ENCODE peak calls at places on chromosomes 2 and 18, in four cellular contexts. One of them, this sample, is unnamed.

GRCh38 chr2:105329561-105330495 is at the start of gene TGFBRAP1:
- DNase-seq in nephron progenitor cell: peak
- DNase-seq in foreskin fibroblast: peak
- DNase-seq in progenitor cell of endocrine pancreas: peak
- DNase-seq in this sample: peak

GRCh38 chr2:142542431-142542910 is 335.0 kb upstream of the KYNU start:
- DNase-seq in nephron progenitor cell: no peak
- DNase-seq in foreskin fibroblast: no peak
- DNase-seq in progenitor cell of endocrine pancreas: no peak
- DNase-seq in this sample: no peak

GRCh38 chr2:32456808-32457207 is 100.0 kb downstream of the BIRC6 start:
- DNase-seq in nephron progenitor cell: no peak
- DNase-seq in progenitor cell of endocrine pancreas: no peak
- DNase-seq in foreskin fibroblast: no peak
- DNase-seq in this sample: no peak

GRCh38 chr18:71252351-71252862 is 963.6 kb downstream of the SOCS6 start:
- DNase-seq in nephron progenitor cell: no peak
- DNase-seq in progenitor cell of endocrine pancreas: no peak
- DNase-seq in foreskin fibroblast: no peak
- DNase-seq in this sample: no peak

GRCh38 chr2:17270894-17271293 is 247.3 kb downstream of the RAD51AP2 start:
- DNase-seq in nephron progenitor cell: no peak
- DNase-seq in progenitor cell of endocrine pancreas: no peak
- DNase-seq in foreskin fibroblast: no peak
- DNase-seq in this sample: no peak

GRCh38 chr2:232994446-232994845 is 18.6 kb downstream of the NGEF start:
- DNase-seq in nephron progenitor cell: peak
- DNase-seq in progenitor cell of endocrine pancreas: no peak
- DNase-seq in foreskin fibroblast: no peak
- DNase-seq in this sample: no peak

GRCh38 chr2:166517533-166517932 is 23.5 kb upstream of the SCN7A start:
- DNase-seq in progenitor cell of endocrine pancreas: no peak
- DNase-seq in nephron progenitor cell: no peak
- DNase-seq in foreskin fibroblast: no peak
- DNase-seq in this sample: no peak

GRCh38 chr18:33666915-33667314 is 88.9 kb downstream of the ASXL3 start:
- DNase-seq in foreskin fibroblast: no peak
- DNase-seq in nephron progenitor cell: no peak
- DNase-seq in progenitor cell of endocrine pancreas: no peak
- DNase-seq in this sample: no peak

GRCh38 chr2:228767196-228767595 is 503.9 kb downstream of the PID1 start:
- DNase-seq in nephron progenitor cell: no peak
- DNase-seq in foreskin fibroblast: peak
- DNase-seq in progenitor cell of endocrine pancreas: no peak
- DNase-seq in this sample: no peak

GRCh38 chr18:57359433-57359832 is 7.1 kb downstream of the ST8SIA3 start:
- DNase-seq in foreskin fibroblast: no peak
- DNase-seq in nephron progenitor cell: no peak
- DNase-seq in progenitor cell of endocrine pancreas: no peak
- DNase-seq in this sample: no peak

GRCh38 chr18:50578030-50578429 is 18.1 kb downstream of the MAPK4 start:
- DNase-seq in foreskin fibroblast: no peak
- DNase-seq in progenitor cell of endocrine pancreas: no peak
- DNase-seq in nephron progenitor cell: no peak
- DNase-seq in this sample: no peak

GRCh38 chr2:8581601-8582041 is 100.2 kb upstream of the ID2 start:
- DNase-seq in nephron progenitor cell: no peak
- DNase-seq in progenitor cell of endocrine pancreas: no peak
- DNase-seq in foreskin fibroblast: no peak
- DNase-seq in this sample: no peak

GRCh38 chr2:173076557-173077345 is 1.1 kb downstream of the MAP3K20 start:
- DNase-seq in nephron progenitor cell: peak
- DNase-seq in foreskin fibroblast: no peak
- DNase-seq in progenitor cell of endocrine pancreas: peak
- DNase-seq in this sample: peak

GRCh38 chr2:47218066-47218581 is 63.0 kb upstream of the STPG4 start:
- DNase-seq in progenitor cell of endocrine pancreas: no peak
- DNase-seq in nephron progenitor cell: peak
- DNase-seq in foreskin fibroblast: no peak
- DNase-seq in this sample: no peak

GRCh38 chr2:203500951-203501350 is 34.1 kb downstream of the RAPH1 start:
- DNase-seq in nephron progenitor cell: no peak
- DNase-seq in foreskin fibroblast: no peak
- DNase-seq in progenitor cell of endocrine pancreas: no peak
- DNase-seq in this sample: no peak

GRCh38 chr2:86413296-86414085 is 27.7 kb upstream of the KDM3A start:
- DNase-seq in foreskin fibroblast: no peak
- DNase-seq in progenitor cell of endocrine pancreas: no peak
- DNase-seq in nephron progenitor cell: peak
- DNase-seq in this sample: no peak

GRCh38 chr2:218255441-218255840 is 5.4 kb upstream of the GPBAR1 start:
- DNase-seq in nephron progenitor cell: no peak
- DNase-seq in foreskin fibroblast: no peak
- DNase-seq in progenitor cell of endocrine pancreas: no peak
- DNase-seq in this sample: no peak

GRCh38 chr2:25068193-25068592 is 26.3 kb downstream of the EFR3B start:
- DNase-seq in foreskin fibroblast: no peak
- DNase-seq in nephron progenitor cell: no peak
- DNase-seq in progenitor cell of endocrine pancreas: no peak
- DNase-seq in this sample: no peak

GRCh38 chr2:171669121-171669520 is 18.1 kb upstream of the DYNC1I2 start:
- DNase-seq in nephron progenitor cell: no peak
- DNase-seq in foreskin fibroblast: no peak
- DNase-seq in progenitor cell of endocrine pancreas: no peak
- DNase-seq in this sample: no peak

GRCh38 chr2:68807821-68808266 is 63.4 kb downstream of the BMP10 start:
- DNase-seq in progenitor cell of endocrine pancreas: no peak
- DNase-seq in nephron progenitor cell: no peak
- DNase-seq in foreskin fibroblast: no peak
- DNase-seq in this sample: no peak

GRCh38 chr2:7744827-7745226 is 827.6 kb downstream of the RNF144A start:
- DNase-seq in foreskin fibroblast: no peak
- DNase-seq in nephron progenitor cell: no peak
- DNase-seq in progenitor cell of endocrine pancreas: no peak
- DNase-seq in this sample: no peak

GRCh38 chr2:78977661-78978145 is 47.8 kb upstream of the REG3G start:
- DNase-seq in progenitor cell of endocrine pancreas: no peak
- DNase-seq in foreskin fibroblast: no peak
- DNase-seq in nephron progenitor cell: no peak
- DNase-seq in this sample: no peak

GRCh38 chr18:33761363-33761762 is 183.3 kb downstream of the ASXL3 start:
- DNase-seq in progenitor cell of endocrine pancreas: no peak
- DNase-seq in nephron progenitor cell: no peak
- DNase-seq in foreskin fibroblast: no peak
- DNase-seq in this sample: no peak

GRCh38 chr2:128292599-128293425 is 25.9 kb downstream of the HS6ST1 start:
- DNase-seq in nephron progenitor cell: no peak
- DNase-seq in foreskin fibroblast: no peak
- DNase-seq in progenitor cell of endocrine pancreas: no peak
- DNase-seq in this sample: no peak

GRCh38 chr2:193963472-193964119 is 1693.4 kb upstream of the SLC39A10 start:
- DNase-seq in nephron progenitor cell: peak
- DNase-seq in foreskin fibroblast: peak
- DNase-seq in progenitor cell of endocrine pancreas: no peak
- DNase-seq in this sample: no peak

GRCh38 chr2:201484805-201485204 is 33.3 kb downstream of the STRADB start:
- DNase-seq in nephron progenitor cell: no peak
- DNase-seq in foreskin fibroblast: peak
- DNase-seq in progenitor cell of endocrine pancreas: no peak
- DNase-seq in this sample: no peak

GRCh38 chr2:19272039-19272438 is 86.4 kb downstream of the OSR1 start:
- DNase-seq in foreskin fibroblast: no peak
- DNase-seq in progenitor cell of endocrine pancreas: no peak
- DNase-seq in nephron progenitor cell: no peak
- DNase-seq in this sample: no peak

GRCh38 chr2:143617803-143618415 is 488.7 kb downstream of the ARHGAP15 start:
- DNase-seq in nephron progenitor cell: no peak
- DNase-seq in foreskin fibroblast: no peak
- DNase-seq in progenitor cell of endocrine pancreas: no peak
- DNase-seq in this sample: no peak

GRCh38 chr2:157338013-157338412 is 12.4 kb upstream of the ERMN start:
- DNase-seq in nephron progenitor cell: no peak
- DNase-seq in progenitor cell of endocrine pancreas: no peak
- DNase-seq in foreskin fibroblast: no peak
- DNase-seq in this sample: no peak

GRCh38 chr2:163248321-163249090 is 409.9 kb upstream of the KCNH7 start:
- DNase-seq in nephron progenitor cell: no peak
- DNase-seq in progenitor cell of endocrine pancreas: no peak
- DNase-seq in foreskin fibroblast: no peak
- DNase-seq in this sample: no peak

GRCh38 chr2:127415593-127416485 is 2.4 kb upstream of the PROC start:
- DNase-seq in progenitor cell of endocrine pancreas: peak
- DNase-seq in nephron progenitor cell: peak
- DNase-seq in foreskin fibroblast: no peak
- DNase-seq in this sample: peak

GRCh38 chr2:181627545-181627944 is 29.4 kb downstream of the CERKL start:
- DNase-seq in foreskin fibroblast: peak
- DNase-seq in nephron progenitor cell: no peak
- DNase-seq in progenitor cell of endocrine pancreas: no peak
- DNase-seq in this sample: no peak

GRCh38 chr2:63189026-63189425 is 138.4 kb downstream of the OTX1 start:
- DNase-seq in foreskin fibroblast: peak
- DNase-seq in nephron progenitor cell: peak
- DNase-seq in progenitor cell of endocrine pancreas: no peak
- DNase-seq in this sample: no peak
- TF ChIP-seq CTCF in foreskin fibroblast: peak
- TF ChIP-seq CTCF in nephron progenitor cell: peak
- TF ChIP-seq CTCF in progenitor cell of endocrine pancreas: peak
- TF ChIP-seq CTCF in this sample: no peak

DNA sequence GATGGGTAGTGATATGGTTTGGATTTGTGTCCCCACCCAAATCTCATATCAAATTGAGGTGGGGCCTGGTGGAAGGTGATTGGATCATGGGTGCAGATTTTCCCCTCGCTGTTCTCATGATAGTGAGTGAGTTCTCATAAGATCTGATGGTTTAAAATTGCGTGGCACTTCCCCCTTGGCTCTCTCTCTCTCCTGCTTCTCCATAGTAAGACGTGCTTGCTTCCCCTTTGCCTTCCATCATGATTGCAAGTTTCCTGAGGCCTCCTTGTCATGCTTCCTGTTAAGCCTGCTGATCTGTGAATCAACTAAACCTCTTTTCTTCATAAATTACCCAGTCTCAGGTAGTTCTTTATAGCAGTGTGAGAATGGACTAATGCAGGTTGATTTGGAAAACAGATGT is 223.2 kb upstream of the APCDD1 start:
- DNase-seq in progenitor cell of endocrine pancreas: no peak
- DNase-seq in foreskin fibroblast: no peak
- DNase-seq in nephron progenitor cell: no peak
- DNase-seq in this sample: no peak
- TF ChIP-seq CTCF in progenitor cell of endocrine pancreas: no peak
- TF ChIP-seq CTCF in foreskin fibroblast: no peak
- TF ChIP-seq CTCF in nephron progenitor cell: no peak
- TF ChIP-seq CTCF in this sample: no peak

GRCh38 chr2:239402666-239403065 is 1.8 kb upstream of the HDAC4 start:
- DNase-seq in foreskin fibroblast: no peak
- DNase-seq in progenitor cell of endocrine pancreas: no peak
- DNase-seq in nephron progenitor cell: no peak
- DNase-seq in this sample: no peak

GRCh38 chr2:239399404-239399999 is 1.3 kb downstream of the HDAC4 start:
- DNase-seq in nephron progenitor cell: peak
- DNase-seq in progenitor cell of endocrine pancreas: no peak
- DNase-seq in foreskin fibroblast: no peak
- DNase-seq in this sample: no peak

GRCh38 chr2:239400907-239401449 is at the start of gene HDAC4:
- DNase-seq in progenitor cell of endocrine pancreas: peak
- DNase-seq in nephron progenitor cell: peak
- DNase-seq in foreskin fibroblast: peak
- DNase-seq in this sample: peak

GRCh38 chr2:239400000-239400831 is 604 bp downstream of the HDAC4 start:
- DNase-seq in nephron progenitor cell: peak
- DNase-seq in progenitor cell of endocrine pancreas: no peak
- DNase-seq in foreskin fibroblast: no peak
- DNase-seq in this sample: no peak

GRCh38 chr2:239401450-239402227 is 819 bp upstream of the HDAC4 start:
- DNase-seq in nephron progenitor cell: peak
- DNase-seq in progenitor cell of endocrine pancreas: peak
- DNase-seq in foreskin fibroblast: peak
- DNase-seq in this sample: peak
- TF ChIP-seq CTCF in nephron progenitor cell: no peak
- TF ChIP-seq CTCF in progenitor cell of endocrine pancreas: peak
- TF ChIP-seq CTCF in foreskin fibroblast: no peak
- TF ChIP-seq CTCF in this sample: no peak

GRCh38 chr2:45992021-45992745 is 305.0 kb upstream of the EPAS1 start:
- DNase-seq in progenitor cell of endocrine pancreas: no peak
- DNase-seq in nephron progenitor cell: no peak
- DNase-seq in foreskin fibroblast: peak
- DNase-seq in this sample: no peak
- TF ChIP-seq CTCF in progenitor cell of endocrine pancreas: no peak
- TF ChIP-seq CTCF in nephron progenitor cell: no peak
- TF ChIP-seq CTCF in foreskin fibroblast: no peak
- TF ChIP-seq CTCF in this sample: no peak

GRCh38 chr2:10387033-10387432 is 61.1 kb downstream of the ODC1 start:
- DNase-seq in foreskin fibroblast: no peak
- DNase-seq in nephron progenitor cell: no peak
- DNase-seq in progenitor cell of endocrine pancreas: no peak
- DNase-seq in this sample: no peak

GRCh38 chr2:10385501-10385900 is 62.6 kb downstream of the ODC1 start:
- DNase-seq in nephron progenitor cell: no peak
- DNase-seq in progenitor cell of endocrine pancreas: no peak
- DNase-seq in foreskin fibroblast: no peak
- DNase-seq in this sample: no peak

GRCh38 chr2:10384089-10384734 is 63.9 kb downstream of the ODC1 start:
- DNase-seq in nephron progenitor cell: no peak
- DNase-seq in foreskin fibroblast: no peak
- DNase-seq in progenitor cell of endocrine pancreas: no peak
- DNase-seq in this sample: no peak

GRCh38 chr2:10389191-10389590 is 58.9 kb downstream of the ODC1 start:
- DNase-seq in foreskin fibroblast: no peak
- DNase-seq in progenitor cell of endocrine pancreas: no peak
- DNase-seq in nephron progenitor cell: no peak
- DNase-seq in this sample: no peak

DNA sequence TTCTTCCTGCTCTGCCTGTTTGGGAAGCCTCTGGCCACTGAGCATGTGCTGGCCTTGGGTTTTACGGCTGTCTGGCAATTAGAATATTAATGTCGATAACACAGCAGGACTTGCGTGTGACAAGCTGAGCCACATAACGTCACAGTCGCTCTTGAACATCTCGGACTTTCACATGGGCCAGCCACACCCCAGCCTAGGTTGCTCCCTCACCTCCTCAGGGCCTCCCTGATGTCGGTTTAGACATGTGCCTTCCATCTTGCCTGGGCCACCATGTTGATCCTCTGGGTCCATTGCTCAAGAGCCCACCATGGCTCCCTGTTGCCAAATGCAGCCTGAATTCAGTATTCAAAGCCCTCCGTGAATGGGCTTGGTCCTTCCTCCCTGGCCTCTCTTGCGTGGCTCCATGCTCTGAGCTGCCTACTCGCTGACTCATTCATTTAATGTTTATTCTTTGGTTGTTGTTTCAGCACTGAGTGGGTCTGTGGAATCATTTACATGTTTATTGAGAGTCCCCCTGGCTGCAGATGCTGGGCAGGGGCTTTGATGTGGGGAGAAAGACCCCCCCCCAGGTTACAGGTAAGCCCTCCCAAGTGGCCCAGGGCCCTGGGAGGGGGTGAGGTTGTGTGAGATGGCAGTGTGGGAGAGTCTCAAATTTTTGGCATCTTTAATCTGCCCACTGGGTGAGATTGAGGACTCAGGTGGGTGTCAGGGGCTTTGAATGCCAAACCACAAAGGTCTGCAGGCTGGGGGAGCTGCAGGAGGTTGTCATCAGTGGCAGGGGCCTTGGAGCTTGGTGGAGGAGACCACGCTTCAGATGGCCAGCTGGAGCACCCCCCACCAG is 62.0 kb downstream of the ODC1 start:
- DNase-seq in progenitor cell of endocrine pancreas: no peak
- DNase-seq in nephron progenitor cell: no peak
- DNase-seq in foreskin fibroblast: peak
- DNase-seq in this sample: no peak
- TF ChIP-seq CTCF in progenitor cell of endocrine pancreas: no peak
- TF ChIP-seq CTCF in nephron progenitor cell: no peak
- TF ChIP-seq CTCF in foreskin fibroblast: no peak
- TF ChIP-seq CTCF in this sample: no peak

This sample was measured in mesothelial cell of epicardium.